ENCODE peak calls at places on chromosomes 11 and 22, in ten cellular contexts. W, O, K, C, X, Z, H, M, R and P are unnamed samples.

GRCh38 chr22:21447694-21448402 is 19.3 kb upstream of the TMEM191C start:
- DNase-seq in M (peak), H (no peak), X (no peak), W (no peak), O (no peak), R (no peak), C (no peak), K (no peak), Z (no peak), P (peak)

GRCh38 chr22:24523873-24524272 is 28.7 kb downstream of the UPB1 start:
- DNase-seq in M (peak), C (peak), W (no peak), H (no peak), R (no peak), X (peak), K (no peak), Z (no peak), O (no peak), P (no peak)

GRCh38 chr11:17063171-17064002 is 14.1 kb downstream of the RPS13 start:
- DNase-seq in M (peak), Z (peak), W (no peak), H (peak), X (peak), O (no peak), K (no peak), R (peak), C (peak), P (no peak)

GRCh38 chr22:17152971-17153370 is 6.1 kb downstream of the HDHD5 start:
- DNase-seq in C (no peak), O (no peak), Z (no peak), M (no peak), X (no peak), W (no peak), R (no peak), K (no peak), H (no peak), P (no peak)

GRCh38 chr22:30266445-30267381 is at the start of gene OSM:
- DNase-seq in W (no peak), R (no peak), Z (peak), M (no peak), K (no peak), X (no peak), O (peak), C (no peak), H (peak), P (peak)

GRCh38 chr22:30301995-30302809 is 12.9 kb upstream of the CASTOR1 start:
- DNase-seq in K (no peak), M (peak), C (peak), H (no peak), W (no peak), X (peak), O (no peak), Z (peak), R (no peak), P (no peak)

GRCh38 chr11:33733978-33734377 is 2.2 kb downstream of the CD59 start:
- DNase-seq in O (no peak), C (no peak), Z (no peak), K (no peak), M (peak), R (no peak), H (no peak), X (no peak), W (no peak), P (no peak)

GRCh38 chr22:19943665-19944026 is 2.0 kb upstream of the TXNRD2 start:
- DNase-seq in O (no peak), W (no peak), K (no peak), C (peak), M (peak), Z (peak), X (peak), R (no peak), H (no peak), P (no peak)

GRCh38 chr11:7473702-7474101 is 11.6 kb upstream of the OLFML1 start:
- DNase-seq in X (no peak), K (no peak), Z (no peak), C (no peak), R (peak), O (no peak), H (no peak), W (no peak), M (no peak), P (no peak)

GRCh38 chr11:71269603-71270511 is 17.5 kb upstream of the SHANK2 start:
- DNase-seq in X (no peak), C (no peak), Z (no peak), W (no peak), K (no peak), M (no peak), R (no peak), H (no peak), O (no peak), P (no peak)

GRCh38 chr22:38802671-38803121 is 8.8 kb upstream of the DNAL4 start:
- DNase-seq in C (peak), O (no peak), X (peak), H (peak), Z (no peak), M (peak), K (no peak), W (peak), R (no peak), P (no peak)

GRCh38 chr11:135074397-135074998 is 662.5 kb upstream of the B3GAT1 start:
- DNase-seq in Z (peak), W (no peak), C (no peak), O (no peak), X (no peak), R (no peak), K (peak), M (no peak), H (no peak), P (no peak)

GRCh38 chr11:126433244-126433846 is 77.9 kb downstream of the ST3GAL4 start:
- DNase-seq in X (no peak), Z (no peak), C (no peak), R (no peak), M (no peak), K (no peak), H (no peak), O (no peak), W (no peak), P (no peak)

GRCh38 chr22:36902143-36902911 is 11.1 kb upstream of the CSF2RB start:
- DNase-seq in K (no peak), R (no peak), M (no peak), C (no peak), Z (no peak), H (no peak), W (no peak), X (no peak), O (no peak), P (no peak)